ENCODE peak calls at places on chromosome 14, in six cellular contexts. R is HepG2, T is endothelial cell of umbilical vein, I is A549, K is GM12878, H is K562. P is an unnamed sample.

GRCh38 chr14:38210168-38210567 is 2.5 kb downstream of the SSTR1 start:
- DNase-seq in H (no peak), I (no peak), T (peak; percentile 70), K (no peak), R (no peak), P (no peak)

GRCh38 chr14:83733670-83734069 is 1796.3 kb upstream of the FLRT2 start:
- DNase-seq in I (no peak), K (no peak), R (no peak), T (no peak), H (no peak), P (no peak)

GRCh38 chr14:99118946-99119345 is 153.1 kb downstream of the BCL11B start:
- DNase-seq in H (no peak), T (no peak), I (no peak), R (no peak), K (no peak), P (no peak)

GRCh38 chr14:75234173-75234855 is 44.3 kb upstream of the FOS start:
- DNase-seq in K (no peak), H (peak; percentile 42), T (peak; percentile 92), I (no peak), R (peak; percentile 31), P (no peak)

GRCh38 chr14:49896956-49897355 is 4.1 kb downstream of the ARF6 start:
- DNase-seq in I (no peak), K (no peak), T (no peak), H (no peak), R (no peak), P (peak; percentile 65)

GRCh38 chr14:80653951-80654350 is 287.6 kb downstream of the CEP128 start:
- DNase-seq in R (no peak), I (no peak), H (no peak), K (no peak), T (no peak), P (no peak)

GRCh38 chr14:91154851-91155625 is 41.2 kb downstream of the DGLUCY start:
- DNase-seq in T (peak; percentile 88), R (no peak), I (no peak), H (peak; percentile 27), K (no peak), P (peak; percentile 61)

GRCh38 chr14:36021030-36021422 is 155.5 kb downstream of the PTCSC3 start:
- DNase-seq in R (no peak), T (no peak), K (peak; percentile 23), H (no peak), I (no peak), P (no peak)

GRCh38 chr14:81516941-81517797 is 16.5 kb downstream of the SEL1L start:
- DNase-seq in H (no peak), I (peak; percentile 7), T (peak; percentile 35), K (no peak), R (peak; percentile 83), P (no peak)

GRCh38 chr14:67420102-67420739 is 8.3 kb upstream of the PLEK2 start:
- DNase-seq in T (no peak), K (no peak), H (peak; percentile 56), I (no peak), R (peak; percentile 32), P (peak; percentile 62)

GRCh38 chr14:27006520-27006919 is 408.7 kb upstream of the NOVA1 start:
- DNase-seq in T (no peak), K (no peak), R (no peak), H (no peak), I (no peak), P (no peak)

GRCh38 chr14:53355581-53356112 is 202.5 kb upstream of the DDHD1 start:
- DNase-seq in K (no peak), H (no peak), T (peak; percentile 52), R (no peak), I (peak; percentile 6), P (peak; percentile 38)

GRCh38 chr14:101178184-101179072 is 274.9 kb upstream of the RTL1 start:
- DNase-seq in H (no peak), K (no peak), I (no peak), T (no peak), R (no peak), P (no peak)

GRCh38 chr14:53209370-53209769 is 56.2 kb upstream of the DDHD1 start:
- DNase-seq in T (peak; percentile 54), H (no peak), I (no peak), R (no peak), K (no peak), P (peak; percentile 34)

GRCh38 chr14:99270491-99271287 is 1.3 kb downstream of the BCL11B start:
- DNase-seq in K (no peak), R (no peak), H (no peak), T (no peak), I (no peak), P (peak; percentile 57)

GRCh38 chr14:100222219-100223093 is 16.5 kb upstream of the YY1 start:
- DNase-seq in I (no peak), R (no peak), H (no peak), T (peak; percentile 33), K (no peak), P (peak; percentile 63)

GRCh38 chr14:22155582-22155981 is 433.4 kb downstream of the DAD1 start:
- DNase-seq in R (no peak), I (no peak), H (no peak), K (no peak), T (no peak), P (no peak)

GRCh38 chr14:80212025-80212402 is 710 bp upstream of the DIO2 start:
- DNase-seq in T (peak; percentile 31), R (no peak), H (no peak), K (no peak), I (peak; percentile 54), P (peak; percentile 33)

GRCh38 chr14:68782091-68782981 is 10.5 kb downstream of the ZFP36L1 start:
- DNase-seq in T (no peak), R (no peak), I (no peak), K (no peak), H (no peak), P (no peak)

GRCh38 chr14:94009767-94010166 is 12.7 kb downstream of the CCDC197 start:
- DNase-seq in T (no peak), I (no peak), H (no peak), K (peak; percentile 25), R (no peak), P (no peak)

GRCh38 chr14:58740584-58740983 is 102.8 kb downstream of the DACT1 start:
- DNase-seq in H (no peak), I (no peak), K (no peak), R (no peak), T (no peak), P (no peak)

GRCh38 chr14:106790189-106791036 is 1264.0 kb downstream of the TMEM121 start:
- DNase-seq in K (no peak), H (peak; percentile 35), I (peak; percentile 25), R (peak; percentile 47), T (no peak), P (peak; percentile 72)

GRCh38 chr14:58712357-58712756 is 74.6 kb downstream of the DACT1 start:
- DNase-seq in R (no peak), H (peak; percentile 12), K (no peak), T (no peak), I (no peak), P (no peak)

GRCh38 chr14:43625294-43625693 is 881.8 kb downstream of the FSCB start:
- DNase-seq in T (no peak), K (no peak), I (no peak), R (no peak), H (no peak), P (no peak)

GRCh38 chr14:90510208-90510607 is 113.4 kb downstream of the CALM1 start:
- DNase-seq in K (no peak), H (no peak), T (no peak), I (no peak), R (no peak), P (no peak)

GRCh38 chr14:60724080-60724618 is at the start of gene SIX4:
- DNase-seq in I (peak; percentile 81), H (peak; percentile 84), R (peak; percentile 84), K (no peak), T (peak; percentile 85), P (peak; percentile 68)

GRCh38 chr14:67881225-67881624 is 61.6 kb downstream of the RAD51B start:
- DNase-seq in T (peak; percentile 5), H (no peak), R (no peak), I (no peak), K (peak; percentile 81), P (no peak)

DNA sequence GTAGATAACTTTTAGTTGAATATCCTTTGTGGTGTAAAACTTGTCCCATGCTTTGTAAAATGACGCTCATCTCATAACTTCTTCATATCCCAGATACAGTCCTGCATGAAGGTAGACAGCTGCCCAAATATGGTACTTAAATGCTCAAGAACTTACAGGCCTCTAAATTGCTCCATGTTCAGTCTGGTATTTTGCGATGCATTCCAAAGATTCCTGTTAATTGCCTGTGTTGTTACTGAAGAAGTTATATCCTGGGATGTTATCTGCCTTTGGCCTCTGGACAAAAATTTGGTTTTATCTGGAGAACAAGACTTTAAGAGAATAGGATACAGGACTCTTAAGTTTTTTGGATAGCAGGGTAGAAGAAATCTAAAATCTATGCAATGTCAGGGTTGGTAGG is 473.0 kb downstream of the PCNX1 start:
- DNase-seq in T (no peak), R (no peak), H (no peak), K (no peak), I (no peak), P (no peak)
- TF ChIP-seq MYC in T (no peak), R (no peak), H (no peak), K (no peak), I (no peak), P (no peak)

DNA sequence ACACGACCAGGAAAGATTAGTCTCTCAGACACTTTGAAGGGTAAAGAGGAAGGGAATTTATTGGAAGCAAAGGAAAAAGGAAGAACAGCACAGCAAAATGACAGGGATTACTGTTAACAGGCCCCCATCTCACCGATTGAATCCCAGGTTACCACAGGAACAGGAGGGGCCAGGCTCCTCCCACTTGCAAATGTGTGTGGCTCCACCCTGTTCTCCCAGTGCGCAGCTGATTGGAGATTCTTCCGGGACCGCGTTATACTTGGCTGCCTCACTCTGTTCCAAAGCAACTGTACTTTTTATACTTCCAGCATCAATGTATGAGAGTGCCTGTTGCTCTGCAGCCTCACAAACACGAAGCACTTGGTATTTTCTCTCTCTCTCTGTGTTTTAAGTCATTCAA is 273.6 kb upstream of the MDGA2 start:
- DNase-seq in T (no peak), H (no peak), R (no peak), I (no peak), K (no peak), P (no peak)
- TF ChIP-seq MAX in T (no peak), H (no peak), R (no peak), I (no peak), K (no peak), P (no peak)

GRCh38 chr14:74207943-74208342 is 31.3 kb upstream of the VSX2 start:
- DNase-seq in T (no peak), R (peak; percentile 10), H (no peak), I (no peak), K (no peak), P (peak; percentile 15)
- TF ChIP-seq CTCF in T (no peak), R (peak; percentile 48), H (peak; percentile 48), I (no peak), K (peak; percentile 21), P (peak; percentile 25)

DNA sequence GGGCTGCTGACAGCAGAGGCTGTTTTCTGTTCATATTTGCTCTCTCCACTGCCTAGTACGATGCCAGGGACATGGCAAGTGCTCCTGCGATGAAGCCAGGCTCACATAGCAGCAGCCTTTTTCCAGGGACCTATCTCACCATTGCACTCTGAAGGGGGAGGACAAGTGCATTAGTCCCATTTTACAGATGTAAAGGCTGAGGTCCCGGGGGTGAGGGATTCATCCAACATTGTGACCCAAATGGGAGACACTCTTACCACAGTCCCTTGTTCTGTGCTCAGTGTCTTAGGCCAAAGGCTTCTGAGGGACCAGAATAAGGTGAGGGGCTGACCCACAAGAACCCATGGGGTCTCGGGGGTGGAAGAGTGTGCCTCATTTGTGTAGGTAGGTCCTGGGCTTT is 21.6 kb upstream of the ESRRB start:
- DNase-seq in R (no peak), I (no peak), K (no peak), T (no peak), H (no peak), P (no peak)
- TF ChIP-seq MYC in R (no peak), I (no peak), K (no peak), T (no peak), H (no peak), P (no peak)

P was measured in NB4.